ENCODE peak calls at places on chromosomes 2 and 18, in five cellular contexts. S, L, U, X and D are unnamed samples.

GRCh38 chr2:29463181-29463900 is 348.1 kb downstream of the CLIP4 start:
- DNase-seq in S (no peak), X (peak; percentile 58), L (no peak), U (no peak), D (peak; percentile 96)

GRCh38 chr2:40343904-40344303 is 108.0 kb downstream of the SLC8A1 start:
- DNase-seq in S (no peak), L (no peak), U (no peak), X (peak; percentile 84), D (peak; percentile 81)

GRCh38 chr2:169892951-169893350 is 65.7 kb downstream of the UBR3 start:
- DNase-seq in L (no peak), S (no peak), U (no peak), X (no peak), D (no peak)

GRCh38 chr18:68769423-68769822 is 28.5 kb upstream of the CCDC102B start:
- DNase-seq in L (no peak), X (peak; percentile 74), S (no peak), U (no peak), D (no peak)

GRCh38 chr2:175560521-175561164 is 379.1 kb upstream of the ATP5MC3 start:
- DNase-seq in U (no peak), X (no peak), S (no peak), L (no peak), D (no peak)

GRCh38 chr2:70655786-70656185 is 102.2 kb upstream of the TGFA start:
- DNase-seq in L (no peak), S (no peak), X (no peak), U (no peak), D (no peak)

GRCh38 chr2:65220432-65221131 is 7.0 kb upstream of the ACTR2 start:
- DNase-seq in L (no peak), S (no peak), U (no peak), X (no peak), D (no peak)

GRCh38 chr18:69758458-69758857 is 189.2 kb downstream of the CD226 start:
- DNase-seq in S (no peak), X (peak; percentile 62), U (no peak), L (no peak), D (peak; percentile 47)

GRCh38 chr2:85161626-85161960 is 28.4 kb downstream of the TCF7L1 start:
- DNase-seq in L (no peak), S (no peak), X (peak; percentile 37), U (no peak), D (no peak)

GRCh38 chr2:187994464-187995331 is 297.0 kb upstream of the GULP1 start:
- DNase-seq in U (no peak), L (no peak), S (no peak), X (peak; percentile 53), D (peak; percentile 44)

GRCh38 chr18:33446604-33447003 is 6.1 kb upstream of the CCDC178 start:
- DNase-seq in S (no peak), L (no peak), X (no peak), U (no peak), D (no peak)

GRCh38 chr2:172556284-172557033 is 569 bp downstream of the PDK1 start:
- DNase-seq in U (peak; percentile 87), S (peak; percentile 38), L (peak; percentile 34), X (peak; percentile 76), D (peak; percentile 68)

GRCh38 chr2:47025969-47026610 is 110.5 kb upstream of the MCFD2 start:
- DNase-seq in X (no peak), U (peak; percentile 37), L (no peak), S (no peak), D (no peak)